ENCODE peak calls at places on chromosomes 5 and 9, in ten cellular contexts. H is GM23248; Y is right lobe of liver; J is heart right ventricle; F is thoracic aorta; T is CD8-positive, alpha-beta memory T cell; Z is left ventricle myocardium inferior; B is lower lobe of right lung; N is IMR-90; G is gastrocnemius medialis. E is an unnamed sample. For H3K27me3, the result is how much of the 10 kb centered on the place peaks cover.

GRCh38 chr5:32710859-32711692 is at the start of gene NPR3:
- DNase-seq in H (peak), Y (peak), J (peak), F (no peak), T (no peak), Z (peak), B (no peak), N (peak), G (no peak), E (peak)

GRCh38 chr9:34510506-34511159 is 12.2 kb downstream of the ENHO start:
- DNase-seq in H (no peak), Y (no peak), J (no peak), F (no peak), T (no peak), Z (no peak), B (no peak), N (no peak), G (no peak), E (no peak)

GRCh38 chr5:174798411-174798930 is 74.1 kb downstream of the MSX2 start:
- DNase-seq in H (peak), Y (no peak), J (no peak), F (no peak), T (no peak), Z (no peak), B (no peak), N (no peak), G (no peak), E (no peak)

GRCh38 chr9:111898331-111899096 is 1.9 kb downstream of the UGCG start:
- DNase-seq in H (peak), Y (no peak), J (no peak), F (no peak), T (no peak), Z (no peak), B (no peak), N (no peak), G (no peak), E (no peak)

GRCh38 chr5:171437286-171437821 is 17.9 kb downstream of the FGF18 start:
- DNase-seq in H (no peak), Y (no peak), J (no peak), F (no peak), T (no peak), Z (no peak), B (peak), N (no peak), G (no peak), E (no peak)

GRCh38 chr5:173055722-173055982 is 500 bp upstream of the CREBRF start:
- DNase-seq in H (peak), Y (no peak), J (no peak), F (no peak), T (no peak), Z (no peak), B (no peak), N (no peak), G (no peak), E (no peak)

GRCh38 chr9:20473566-20474116 is 148.7 kb downstream of the MLLT3 start:
- DNase-seq in H (peak), Y (no peak), J (no peak), F (no peak), T (no peak), Z (no peak), B (no peak), N (no peak), G (no peak), E (no peak)

GRCh38 chr5:135718151-135718550 is 116.3 kb upstream of the SLC25A48 start:
- DNase-seq in H (peak), Y (no peak), J (no peak), F (no peak), T (no peak), Z (no peak), B (no peak), N (peak), G (no peak), E (no peak)

GRCh38 chr5:172697123-172698121 is 56.4 kb downstream of the NEURL1B start:
- DNase-seq in H (peak), Y (peak), J (peak), F (peak), T (peak), Z (peak), B (peak), N (peak), G (peak), E (peak)

GRCh38 chr5:1445895-1446601 is 808 bp upstream of the SLC6A3 start:
- DNase-seq in H (peak), Y (no peak), J (no peak), F (no peak), T (no peak), Z (no peak), B (no peak), N (no peak), G (no peak), E (no peak)

GRCh38 chr9:91833878-91834255 is 116.2 kb downstream of the ROR2 start:
- DNase-seq in H (no peak), Y (no peak), J (no peak), F (no peak), T (no peak), Z (no peak), B (no peak), N (no peak), G (no peak), E (no peak)

GRCh38 chr5:74389531-74390305 is 250.8 kb downstream of the ENC1 start:
- DNase-seq in H (no peak), Y (no peak), J (no peak), F (no peak), T (no peak), Z (no peak), B (no peak), N (no peak), G (no peak), E (no peak)

DNA sequence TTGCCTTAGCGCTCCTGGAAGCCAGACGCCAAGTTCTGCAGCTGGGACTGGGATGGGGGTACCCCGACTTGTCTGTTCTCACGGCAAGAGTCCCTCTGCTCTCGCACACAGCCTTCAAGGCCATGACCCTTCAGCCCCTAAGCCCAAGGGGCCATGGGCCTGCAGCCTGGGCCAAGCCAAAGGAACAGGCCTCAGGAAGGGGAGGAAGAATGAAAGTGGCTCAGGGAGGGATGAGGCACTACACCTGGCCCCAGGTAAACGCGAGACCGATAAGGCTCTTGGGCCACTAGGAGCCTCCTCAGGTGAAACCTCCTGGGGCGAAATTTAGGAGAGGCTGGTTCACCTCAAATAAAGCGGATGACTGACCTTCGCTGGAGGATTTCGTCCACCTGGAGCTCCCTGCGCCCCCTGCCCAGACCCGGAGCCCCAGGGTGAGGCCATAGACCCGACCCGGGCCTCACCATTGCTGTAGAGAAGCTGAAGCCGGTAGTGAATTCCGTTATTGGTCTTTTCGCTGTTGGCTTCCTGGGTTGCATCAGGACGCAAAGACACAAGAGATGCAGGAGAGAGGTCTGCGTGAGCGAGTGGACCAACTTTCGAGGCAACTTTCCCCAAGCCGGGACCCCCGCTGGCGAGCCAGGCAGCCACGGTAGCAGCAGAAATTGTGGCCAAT is 3.7 kb downstream of the EBF1 start:
- DNase-seq in H (no peak), Y (no peak), J (peak), F (no peak), T (no peak), Z (no peak), B (no peak), N (no peak), G (no peak), E (no peak)
- H3K27me3 ChIP-seq in H (under half), Y (under half), J (under half), F (under half), T (under half), Z (half or more), B (half or more), N (under half), G (under half), E (under half)

GRCh38 chr5:66903218-66903617 is 293.4 kb downstream of the CD180 start:
- DNase-seq in H (no peak), Y (no peak), J (no peak), F (no peak), T (no peak), Z (no peak), B (no peak), N (no peak), G (no peak), E (no peak)
- H3K27ac ChIP-seq in H (no peak), Y (no peak), J (no peak), F (no peak), T (no peak), Z (no peak), B (no peak), N (no peak), G (no peak), E (no peak)

DNA sequence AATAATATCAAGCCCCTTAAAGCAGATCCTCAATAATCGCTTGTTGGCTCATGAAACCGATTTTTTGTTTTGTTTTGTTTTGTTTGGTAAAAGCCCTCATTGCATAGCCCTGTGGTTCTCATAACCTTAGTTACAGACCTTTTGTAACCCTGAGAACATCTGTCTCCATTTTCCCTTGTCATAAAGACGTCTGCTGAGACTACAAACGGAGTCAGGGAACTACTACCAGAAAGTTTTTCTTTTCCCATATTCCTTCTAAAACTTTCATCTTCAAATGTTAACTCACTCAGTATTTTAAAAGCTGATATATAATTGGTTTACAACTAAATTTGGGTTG is 1.3 kb upstream of the ANP32B start:
- DNase-seq in H (peak), Y (no peak), J (no peak), F (no peak), T (peak), Z (no peak), B (no peak), N (no peak), G (no peak), E (no peak)
- H3K27me3 ChIP-seq in H (under half), Y (under half), J (under half), F (under half), T (under half), Z (under half), B (under half), N (under half), G (under half), E (under half)

GRCh38 chr9:130349398-130349797 is 83.8 kb downstream of the HMCN2 start:
- DNase-seq in H (no peak), Y (no peak), J (no peak), F (no peak), T (no peak), Z (no peak), B (no peak), N (no peak), G (no peak), E (no peak)

GRCh38 chr9:130352081-130352480 is 86.5 kb downstream of the HMCN2 start:
- DNase-seq in H (no peak), Y (no peak), J (no peak), F (no peak), T (no peak), Z (no peak), B (no peak), N (no peak), G (no peak), E (no peak)

GRCh38 chr9:130348881-130349280 is 83.3 kb downstream of the HMCN2 start:
- DNase-seq in H (no peak), Y (no peak), J (no peak), F (no peak), T (no peak), Z (no peak), B (no peak), N (no peak), G (no peak), E (no peak)

GRCh38 chr9:130352586-130353285 is 87.2 kb downstream of the HMCN2 start:
- DNase-seq in H (no peak), Y (no peak), J (no peak), F (no peak), T (no peak), Z (no peak), B (no peak), N (no peak), G (no peak), E (no peak)

GRCh38 chr9:130351343-130351742 is 85.8 kb downstream of the HMCN2 start:
- DNase-seq in H (no peak), Y (no peak), J (no peak), F (no peak), T (no peak), Z (no peak), B (no peak), N (no peak), G (no peak), E (no peak)
- H3K27ac ChIP-seq in H (no peak), Y (no peak), J (no peak), F (no peak), T (no peak), Z (no peak), B (no peak), N (no peak), G (no peak), E (no peak)

GRCh38 chr9:23825143-23825531 is 903 bp downstream of the ELAVL2 start:
- DNase-seq in H (no peak), Y (no peak), J (no peak), F (no peak), T (no peak), Z (no peak), B (no peak), N (no peak), G (no peak), E (no peak)

GRCh38 chr9:23822331-23823169 is 3.5 kb downstream of the ELAVL2 start:
- DNase-seq in H (no peak), Y (no peak), J (no peak), F (no peak), T (no peak), Z (no peak), B (no peak), N (no peak), G (no peak), E (no peak)

GRCh38 chr9:23825700-23826099 is 340 bp downstream of the ELAVL2 start:
- DNase-seq in H (peak), Y (no peak), J (no peak), F (no peak), T (no peak), Z (no peak), B (no peak), N (no peak), G (no peak), E (no peak)

GRCh38 chr9:23826120-23826629 is at the start of gene ELAVL2:
- DNase-seq in H (peak), Y (peak), J (peak), F (no peak), T (peak), Z (peak), B (peak), N (peak), G (peak), E (peak)

GRCh38 chr9:23824241-23825142 is 1.5 kb downstream of the ELAVL2 start:
- DNase-seq in H (peak), Y (peak), J (no peak), F (no peak), T (no peak), Z (no peak), B (no peak), N (no peak), G (no peak), E (no peak)
- H3K27me3 ChIP-seq in H (under half), Y (under half), J (half or more), F (under half), T (under half), Z (half or more), B (half or more), N (under half), G (half or more), E (half or more)

DNA sequence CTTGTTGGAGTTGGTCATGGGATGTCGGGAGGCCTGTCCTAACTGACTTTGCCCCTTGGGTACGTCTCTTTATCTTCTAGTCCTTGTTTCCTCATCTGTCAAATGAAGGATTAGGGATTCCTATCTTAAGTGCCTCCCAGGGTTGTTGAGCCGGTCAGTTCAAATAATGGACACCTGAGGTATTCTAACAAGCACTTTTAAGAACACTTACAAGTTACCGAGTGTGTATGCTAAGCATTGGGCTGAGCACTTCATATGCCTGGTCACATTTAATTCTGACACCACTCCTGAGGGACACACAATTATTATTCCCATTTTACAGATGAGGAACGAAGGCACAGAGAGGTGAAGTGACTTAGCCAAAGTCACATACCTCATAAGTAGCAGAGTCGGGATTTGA is 37.1 kb downstream of the CAMK2A start:
- DNase-seq in H (no peak), Y (no peak), J (no peak), F (no peak), T (no peak), Z (no peak), B (no peak), N (no peak), G (no peak), E (no peak)
- H3K27ac ChIP-seq in H (no peak), Y (no peak), J (no peak), F (no peak), T (no peak), Z (no peak), B (no peak), N (no peak), G (no peak), E (no peak)

GRCh38 chr5:177983763-177984564 is 12.1 kb downstream of the PROP1 start:
- DNase-seq in H (no peak), Y (no peak), J (no peak), F (no peak), T (no peak), Z (no peak), B (no peak), N (no peak), G (no peak), E (no peak)
- H3K27me3 ChIP-seq in H (under half), Y (under half), J (half or more), F (under half), T (under half), Z (half or more), B (half or more), N (under half), G (under half), E (under half)

DNA sequence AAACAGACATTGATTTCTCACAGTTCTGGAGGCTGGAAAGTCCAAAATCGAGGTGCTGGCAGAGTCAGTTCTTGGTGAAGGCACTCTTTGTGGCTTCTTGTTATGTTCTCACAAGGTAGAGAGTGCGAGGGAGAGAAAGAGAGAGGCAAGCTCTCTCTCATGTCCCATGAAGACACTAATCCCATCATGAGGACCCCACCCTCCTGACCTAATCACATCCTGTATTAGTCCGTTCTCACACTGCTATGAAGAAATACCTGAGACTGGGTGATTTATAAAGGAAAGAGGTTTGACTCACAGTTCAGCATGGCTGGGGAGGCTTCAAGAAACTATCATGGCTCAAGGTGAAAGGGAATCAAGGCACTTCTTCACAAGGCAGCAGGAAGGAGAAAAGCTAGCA is 5.7 kb upstream of the AMACR start:
- DNase-seq in H (no peak), Y (no peak), J (no peak), F (no peak), T (no peak), Z (no peak), B (no peak), N (no peak), G (no peak), E (no peak)
- H3K27ac ChIP-seq in H (no peak), Y (no peak), J (no peak), F (no peak), T (no peak), Z (no peak), B (no peak), N (no peak), G (no peak), E (no peak)

GRCh38 chr5:69007726-69008368 is 86.0 kb upstream of the SLC30A5 start:
- DNase-seq in H (peak), Y (peak), J (peak), F (no peak), T (peak), Z (peak), B (no peak), N (peak), G (peak), E (peak)
- H3K27me3 ChIP-seq in H (under half), Y (under half), J (under half), F (under half), T (under half), Z (under half), B (under half), N (under half), G (under half), E (under half)

DNA sequence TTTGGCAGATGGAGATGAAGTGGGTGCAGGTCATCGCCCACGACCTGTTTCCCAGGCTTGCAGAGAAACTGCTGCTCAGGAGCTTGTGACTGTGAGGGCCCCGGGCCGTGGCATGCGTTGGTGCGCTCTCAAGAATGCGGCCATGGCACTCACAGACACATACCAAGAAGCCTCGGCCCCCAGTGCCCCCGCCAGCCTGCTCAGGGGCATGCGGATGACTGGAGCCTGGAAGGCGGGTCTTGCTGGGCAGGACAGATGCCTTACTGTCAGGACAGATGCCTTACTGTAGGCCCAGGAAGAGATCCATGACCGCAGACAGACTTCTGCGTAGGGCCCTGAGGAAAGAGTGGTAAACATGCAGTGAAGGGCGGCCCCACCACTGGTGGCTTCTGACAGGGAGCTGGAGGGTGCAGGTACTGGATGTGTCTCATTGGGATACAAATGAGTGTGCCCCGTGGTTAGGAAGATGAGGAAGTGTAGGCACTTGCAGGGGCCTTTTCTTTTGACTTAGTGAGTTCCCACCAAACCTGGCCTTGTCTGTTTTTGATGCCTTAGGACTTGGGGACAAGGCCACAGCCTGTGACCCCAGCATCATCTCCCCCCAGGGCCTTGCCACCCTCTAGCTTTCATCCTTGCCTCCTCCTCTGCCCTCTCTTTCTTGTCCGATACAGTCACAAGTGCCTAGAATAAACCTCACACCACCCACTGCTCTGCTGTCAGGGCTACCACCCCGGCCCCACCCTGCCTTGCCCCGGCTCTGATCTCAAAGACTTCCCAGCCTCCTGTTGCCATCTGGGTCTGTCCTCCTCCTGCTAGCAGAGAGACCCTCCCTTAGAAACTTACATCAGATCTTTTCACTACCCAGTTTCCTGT is 68.8 kb upstream of the ABL1 start:
- DNase-seq in H (no peak), Y (no peak), J (no peak), F (no peak), T (no peak), Z (no peak), B (no peak), N (no peak), G (no peak), E (no peak)
- H3K27ac ChIP-seq in H (no peak), Y (no peak), J (no peak), F (no peak), T (no peak), Z (no peak), B (no peak), N (no peak), G (no peak), E (peak)

E was measured in tibial artery.